ENCODE peak calls at places on chromosomes 7 and 10, in five cellular contexts. D, U, W, T and G are unnamed samples.

GRCh38 chr10:481636-482035 is 207.8 kb downstream of the DIP2C start:
- DNase-seq in U (no peak), W (no peak), D (no peak), T (no peak), G (no peak)

GRCh38 chr10:105239311-105240215 is 598.5 kb downstream of the SORCS3 start:
- DNase-seq in T (no peak), D (peak), U (no peak), W (no peak), G (no peak)

GRCh38 chr10:42988517-42989395 is 88.1 kb upstream of the RET start:
- DNase-seq in U (peak), D (no peak), T (no peak), W (no peak), G (no peak)

GRCh38 chr7:134669845-134670373 is 23.3 kb downstream of the BPGM start:
- DNase-seq in D (peak), W (peak), T (peak), U (peak), G (no peak)

GRCh38 chr10:43108951-43109350 is 29.3 kb upstream of the CSGALNACT2 start:
- DNase-seq in W (no peak), D (peak), T (no peak), U (no peak), G (no peak)

GRCh38 chr10:12067336-12067735 is 1.4 kb upstream of the DHTKD1 start:
- DNase-seq in T (peak), U (no peak), D (no peak), W (no peak), G (no peak)

GRCh38 chr7:65317372-65317771 is 56.3 kb upstream of the ZNF92 start:
- DNase-seq in U (no peak), D (no peak), W (no peak), T (no peak), G (no peak)

GRCh38 chr7:18995811-18996400 is 121.5 kb downstream of the TWIST1 start:
- DNase-seq in W (no peak), T (peak), D (no peak), U (no peak), G (no peak)